ENCODE peak calls at places on chromosome 21, in nine cellular contexts. One of them, this sample, is unnamed.

GRCh38 chr21:46604975-46605758 is at the start of gene S100B:
- DNase-seq in foreskin keratinocyte: no peak
- DNase-seq in right atrium auricular region: no peak
- DNase-seq in cardiac muscle cell: peak
- DNase-seq in fibroblast of lung: peak
- DNase-seq in CD4-positive, CD25-positive, alpha-beta regulatory T cell: no peak
- DNase-seq in mammary epithelial cell: no peak
- DNase-seq in H1: no peak
- DNase-seq in naive thymus-derived CD4-positive, alpha-beta T cell: no peak
- DNase-seq in this sample: no peak

GRCh38 chr21:44741921-44742320 is 30.5 kb upstream of the TSPEAR start:
- DNase-seq in foreskin keratinocyte: no peak
- DNase-seq in right atrium auricular region: no peak
- DNase-seq in cardiac muscle cell: no peak
- DNase-seq in fibroblast of lung: no peak
- DNase-seq in CD4-positive, CD25-positive, alpha-beta regulatory T cell: no peak
- DNase-seq in mammary epithelial cell: no peak
- DNase-seq in H1: no peak
- DNase-seq in naive thymus-derived CD4-positive, alpha-beta T cell: no peak
- DNase-seq in this sample: no peak

GRCh38 chr21:28207776-28208175 is 784.9 kb downstream of the LTN1 start:
- DNase-seq in foreskin keratinocyte: no peak
- DNase-seq in right atrium auricular region: no peak
- DNase-seq in cardiac muscle cell: no peak
- DNase-seq in fibroblast of lung: peak
- DNase-seq in CD4-positive, CD25-positive, alpha-beta regulatory T cell: no peak
- DNase-seq in mammary epithelial cell: no peak
- DNase-seq in H1: no peak
- DNase-seq in naive thymus-derived CD4-positive, alpha-beta T cell: no peak
- DNase-seq in this sample: no peak

GRCh38 chr21:15894596-15894995 is 164.8 kb downstream of the USP25 start:
- DNase-seq in foreskin keratinocyte: no peak
- DNase-seq in right atrium auricular region: no peak
- DNase-seq in cardiac muscle cell: no peak
- DNase-seq in fibroblast of lung: peak
- DNase-seq in CD4-positive, CD25-positive, alpha-beta regulatory T cell: no peak
- DNase-seq in mammary epithelial cell: no peak
- DNase-seq in H1: no peak
- DNase-seq in naive thymus-derived CD4-positive, alpha-beta T cell: no peak
- DNase-seq in this sample: no peak

GRCh38 chr21:33026878-33027400 is 1.2 kb downstream of the OLIG2 start:
- DNase-seq in foreskin keratinocyte: no peak
- DNase-seq in right atrium auricular region: no peak
- DNase-seq in cardiac muscle cell: no peak
- DNase-seq in fibroblast of lung: peak
- DNase-seq in CD4-positive, CD25-positive, alpha-beta regulatory T cell: no peak
- DNase-seq in mammary epithelial cell: no peak
- DNase-seq in H1: no peak
- DNase-seq in naive thymus-derived CD4-positive, alpha-beta T cell: no peak
- DNase-seq in this sample: no peak

GRCh38 chr21:18877932-18878331 is 474.3 kb upstream of the TMPRSS15 start:
- DNase-seq in foreskin keratinocyte: no peak
- DNase-seq in right atrium auricular region: no peak
- DNase-seq in cardiac muscle cell: no peak
- DNase-seq in fibroblast of lung: no peak
- DNase-seq in CD4-positive, CD25-positive, alpha-beta regulatory T cell: no peak
- DNase-seq in mammary epithelial cell: no peak
- DNase-seq in H1: no peak
- DNase-seq in naive thymus-derived CD4-positive, alpha-beta T cell: no peak
- DNase-seq in this sample: no peak

GRCh38 chr21:45032332-45032731 is 42.0 kb upstream of the ADARB1 start:
- DNase-seq in foreskin keratinocyte: no peak
- DNase-seq in right atrium auricular region: no peak
- DNase-seq in cardiac muscle cell: no peak
- DNase-seq in fibroblast of lung: no peak
- DNase-seq in CD4-positive, CD25-positive, alpha-beta regulatory T cell: no peak
- DNase-seq in mammary epithelial cell: no peak
- DNase-seq in H1: no peak
- DNase-seq in naive thymus-derived CD4-positive, alpha-beta T cell: no peak
- DNase-seq in this sample: no peak

GRCh38 chr21:19049567-19049966 is 646.0 kb upstream of the TMPRSS15 start:
- DNase-seq in foreskin keratinocyte: no peak
- DNase-seq in right atrium auricular region: no peak
- DNase-seq in cardiac muscle cell: no peak
- DNase-seq in fibroblast of lung: no peak
- DNase-seq in CD4-positive, CD25-positive, alpha-beta regulatory T cell: no peak
- DNase-seq in mammary epithelial cell: no peak
- DNase-seq in H1: no peak
- DNase-seq in naive thymus-derived CD4-positive, alpha-beta T cell: no peak
- DNase-seq in this sample: no peak

GRCh38 chr21:46399686-46400085 is 59.0 kb upstream of the DIP2A start:
- DNase-seq in foreskin keratinocyte: no peak
- DNase-seq in right atrium auricular region: no peak
- DNase-seq in cardiac muscle cell: no peak
- DNase-seq in fibroblast of lung: no peak
- DNase-seq in CD4-positive, CD25-positive, alpha-beta regulatory T cell: no peak
- DNase-seq in mammary epithelial cell: peak
- DNase-seq in H1: no peak
- DNase-seq in naive thymus-derived CD4-positive, alpha-beta T cell: no peak
- DNase-seq in this sample: no peak

GRCh38 chr21:36156339-36156814 is 247 bp upstream of the DOP1B start:
- DNase-seq in foreskin keratinocyte: peak
- DNase-seq in right atrium auricular region: peak
- DNase-seq in cardiac muscle cell: peak
- DNase-seq in fibroblast of lung: peak
- DNase-seq in CD4-positive, CD25-positive, alpha-beta regulatory T cell: peak
- DNase-seq in mammary epithelial cell: peak
- DNase-seq in H1: peak
- DNase-seq in naive thymus-derived CD4-positive, alpha-beta T cell: peak
- DNase-seq in this sample: peak

GRCh38 chr21:36159356-36159921 is 2.8 kb downstream of the DOP1B start:
- DNase-seq in foreskin keratinocyte: no peak
- DNase-seq in right atrium auricular region: no peak
- DNase-seq in cardiac muscle cell: no peak
- DNase-seq in fibroblast of lung: no peak
- DNase-seq in CD4-positive, CD25-positive, alpha-beta regulatory T cell: no peak
- DNase-seq in mammary epithelial cell: no peak
- DNase-seq in H1: no peak
- DNase-seq in naive thymus-derived CD4-positive, alpha-beta T cell: no peak
- DNase-seq in this sample: no peak

GRCh38 chr21:36156815-36157670 is at the start of gene DOP1B:
- DNase-seq in foreskin keratinocyte: no peak
- DNase-seq in right atrium auricular region: no peak
- DNase-seq in cardiac muscle cell: no peak
- DNase-seq in fibroblast of lung: no peak
- DNase-seq in CD4-positive, CD25-positive, alpha-beta regulatory T cell: no peak
- DNase-seq in mammary epithelial cell: no peak
- DNase-seq in H1: no peak
- DNase-seq in naive thymus-derived CD4-positive, alpha-beta T cell: no peak
- DNase-seq in this sample: no peak

GRCh38 chr21:36160850-36161178 is 4.2 kb downstream of the DOP1B start:
- DNase-seq in foreskin keratinocyte: no peak
- DNase-seq in right atrium auricular region: no peak
- DNase-seq in cardiac muscle cell: no peak
- DNase-seq in fibroblast of lung: no peak
- DNase-seq in CD4-positive, CD25-positive, alpha-beta regulatory T cell: no peak
- DNase-seq in mammary epithelial cell: no peak
- DNase-seq in H1: no peak
- DNase-seq in naive thymus-derived CD4-positive, alpha-beta T cell: no peak
- DNase-seq in this sample: no peak

GRCh38 chr21:36155603-36156338 is 853 bp upstream of the DOP1B start:
- DNase-seq in foreskin keratinocyte: peak
- DNase-seq in right atrium auricular region: no peak
- DNase-seq in cardiac muscle cell: no peak
- DNase-seq in fibroblast of lung: no peak
- DNase-seq in CD4-positive, CD25-positive, alpha-beta regulatory T cell: no peak
- DNase-seq in mammary epithelial cell: peak
- DNase-seq in H1: no peak
- DNase-seq in naive thymus-derived CD4-positive, alpha-beta T cell: no peak
- DNase-seq in this sample: peak
- H3K27ac ChIP-seq in foreskin keratinocyte: peak
- H3K27ac ChIP-seq in right atrium auricular region: peak
- H3K27ac ChIP-seq in cardiac muscle cell: no peak
- H3K27ac ChIP-seq in fibroblast of lung: peak
- H3K27ac ChIP-seq in CD4-positive, CD25-positive, alpha-beta regulatory T cell: peak
- H3K27ac ChIP-seq in mammary epithelial cell: peak
- H3K27ac ChIP-seq in H1: no peak
- H3K27ac ChIP-seq in naive thymus-derived CD4-positive, alpha-beta T cell: peak
- H3K27ac ChIP-seq in this sample: peak

DNA sequence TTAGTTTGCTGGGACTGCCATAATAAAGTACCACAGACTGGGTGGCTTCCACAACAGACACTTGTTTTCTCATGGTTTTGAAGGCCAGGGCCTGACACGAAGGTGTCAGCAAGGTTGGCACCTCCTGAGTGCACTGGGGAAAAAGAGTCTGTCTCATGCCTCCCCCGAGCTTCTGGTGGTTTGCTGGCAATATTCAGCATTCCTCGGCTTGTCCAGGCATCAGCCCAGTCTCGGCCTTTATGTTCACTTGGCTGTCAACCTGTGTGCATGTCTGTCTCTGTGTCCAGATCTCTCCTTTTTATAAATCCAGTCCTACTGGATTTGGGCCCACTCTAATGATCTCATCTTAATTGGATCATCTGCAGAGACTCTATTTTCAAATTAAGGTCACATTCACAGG is 72.6 kb downstream of the DOP1B start:
- DNase-seq in foreskin keratinocyte: peak
- DNase-seq in right atrium auricular region: no peak
- DNase-seq in cardiac muscle cell: no peak
- DNase-seq in fibroblast of lung: peak
- DNase-seq in CD4-positive, CD25-positive, alpha-beta regulatory T cell: no peak
- DNase-seq in mammary epithelial cell: peak
- DNase-seq in H1: no peak
- DNase-seq in naive thymus-derived CD4-positive, alpha-beta T cell: no peak
- DNase-seq in this sample: no peak
- H3K27ac ChIP-seq in foreskin keratinocyte: no peak
- H3K27ac ChIP-seq in right atrium auricular region: no peak
- H3K27ac ChIP-seq in cardiac muscle cell: no peak
- H3K27ac ChIP-seq in fibroblast of lung: no peak
- H3K27ac ChIP-seq in CD4-positive, CD25-positive, alpha-beta regulatory T cell: no peak
- H3K27ac ChIP-seq in mammary epithelial cell: peak
- H3K27ac ChIP-seq in H1: no peak
- H3K27ac ChIP-seq in naive thymus-derived CD4-positive, alpha-beta T cell: no peak
- H3K27ac ChIP-seq in this sample: peak

DNA sequence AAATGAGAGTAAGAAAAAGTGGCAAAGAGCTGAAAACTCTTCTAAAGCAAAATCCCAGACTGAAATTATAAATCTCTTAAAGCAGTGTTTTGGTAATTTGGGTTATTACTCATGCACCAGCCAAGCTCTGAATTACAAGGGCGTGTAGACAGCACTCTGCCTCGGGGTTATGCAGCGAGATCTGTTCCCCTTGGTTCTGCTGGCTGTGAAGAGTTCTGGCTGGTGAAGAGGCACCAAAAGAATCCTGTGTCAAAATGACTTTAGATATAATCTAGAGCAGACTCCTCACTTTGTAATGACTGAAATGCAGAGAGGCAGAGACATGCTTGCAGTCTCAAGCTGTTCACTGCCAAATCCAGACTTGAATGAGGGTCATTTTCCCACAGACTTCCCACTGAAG is 461.8 kb upstream of the CXADR start:
- DNase-seq in foreskin keratinocyte: peak
- DNase-seq in right atrium auricular region: no peak
- DNase-seq in cardiac muscle cell: peak
- DNase-seq in fibroblast of lung: peak
- DNase-seq in CD4-positive, CD25-positive, alpha-beta regulatory T cell: no peak
- DNase-seq in mammary epithelial cell: peak
- DNase-seq in H1: no peak
- DNase-seq in naive thymus-derived CD4-positive, alpha-beta T cell: no peak
- DNase-seq in this sample: no peak
- H3K27ac ChIP-seq in foreskin keratinocyte: no peak
- H3K27ac ChIP-seq in right atrium auricular region: no peak
- H3K27ac ChIP-seq in cardiac muscle cell: no peak
- H3K27ac ChIP-seq in fibroblast of lung: no peak
- H3K27ac ChIP-seq in CD4-positive, CD25-positive, alpha-beta regulatory T cell: no peak
- H3K27ac ChIP-seq in mammary epithelial cell: no peak
- H3K27ac ChIP-seq in H1: no peak
- H3K27ac ChIP-seq in naive thymus-derived CD4-positive, alpha-beta T cell: no peak
- H3K27ac ChIP-seq in this sample: no peak

DNA sequence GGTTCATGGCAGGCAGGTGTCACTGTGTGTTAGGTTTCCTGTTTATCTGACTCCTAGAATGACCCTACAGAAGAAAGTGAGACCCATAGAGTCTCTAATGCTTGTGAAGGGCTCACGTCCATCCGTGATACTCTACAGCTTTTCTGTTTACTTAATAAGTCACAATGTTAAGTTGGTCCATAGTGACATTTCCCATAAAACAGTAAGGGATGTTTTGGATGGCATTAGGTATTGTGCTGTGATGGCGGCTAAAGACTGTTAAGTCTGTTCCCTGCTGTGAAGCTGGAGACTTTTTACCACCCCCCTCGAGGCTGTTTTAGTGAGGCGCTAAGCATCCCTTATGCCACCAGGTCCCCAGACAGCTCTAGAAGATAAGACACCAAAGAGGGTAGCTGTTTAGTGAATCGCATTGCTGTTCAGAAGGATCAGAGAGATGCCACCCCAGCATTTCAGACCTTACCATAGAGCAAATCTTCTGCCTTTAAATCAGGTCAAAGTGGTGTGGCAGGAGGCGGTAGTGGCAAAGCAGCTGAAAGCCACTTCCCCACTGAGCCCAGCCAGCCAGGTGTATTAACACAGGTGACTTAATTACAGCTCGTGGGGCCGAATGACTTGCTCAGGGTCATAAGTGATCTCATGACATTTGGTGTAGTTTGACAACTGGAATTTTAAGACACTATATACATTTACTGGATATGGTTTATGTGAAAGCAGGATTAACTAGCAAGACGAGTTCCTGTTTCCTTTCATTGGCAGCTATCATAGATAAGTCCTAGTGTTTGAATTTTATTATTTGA is 25.0 kb downstream of the SLC37A1 start:
- DNase-seq in foreskin keratinocyte: no peak
- DNase-seq in right atrium auricular region: no peak
- DNase-seq in cardiac muscle cell: no peak
- DNase-seq in fibroblast of lung: no peak
- DNase-seq in CD4-positive, CD25-positive, alpha-beta regulatory T cell: no peak
- DNase-seq in mammary epithelial cell: no peak
- DNase-seq in H1: no peak
- DNase-seq in naive thymus-derived CD4-positive, alpha-beta T cell: no peak
- DNase-seq in this sample: no peak
- H3K27ac ChIP-seq in foreskin keratinocyte: no peak
- H3K27ac ChIP-seq in right atrium auricular region: no peak
- H3K27ac ChIP-seq in cardiac muscle cell: no peak
- H3K27ac ChIP-seq in fibroblast of lung: no peak
- H3K27ac ChIP-seq in CD4-positive, CD25-positive, alpha-beta regulatory T cell: no peak
- H3K27ac ChIP-seq in mammary epithelial cell: no peak
- H3K27ac ChIP-seq in H1: no peak
- H3K27ac ChIP-seq in naive thymus-derived CD4-positive, alpha-beta T cell: no peak
- H3K27ac ChIP-seq in this sample: no peak

DNA sequence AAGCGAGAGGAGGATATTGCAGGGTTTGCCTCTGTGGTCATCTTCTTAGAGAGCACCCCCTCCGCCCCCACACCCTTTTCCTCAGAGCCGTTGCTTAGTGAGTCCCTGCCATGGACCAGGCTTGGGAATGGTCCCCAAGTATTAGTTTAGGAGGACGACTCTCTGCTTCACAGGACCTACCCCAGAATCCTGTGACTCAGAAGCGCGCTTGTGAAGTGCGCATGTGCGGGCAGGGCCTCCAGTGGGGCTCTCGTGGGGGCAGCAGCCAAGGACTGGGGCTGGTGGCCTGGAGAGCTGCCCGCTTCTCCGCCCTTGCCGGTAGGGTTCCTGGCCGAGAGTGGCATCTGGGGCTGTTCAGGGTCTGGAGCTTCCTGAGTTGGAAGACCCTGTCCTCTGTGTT is 37.3 kb upstream of the HMGN1 start:
- DNase-seq in foreskin keratinocyte: peak
- DNase-seq in right atrium auricular region: no peak
- DNase-seq in cardiac muscle cell: no peak
- DNase-seq in fibroblast of lung: no peak
- DNase-seq in CD4-positive, CD25-positive, alpha-beta regulatory T cell: no peak
- DNase-seq in mammary epithelial cell: no peak
- DNase-seq in H1: no peak
- DNase-seq in naive thymus-derived CD4-positive, alpha-beta T cell: no peak
- DNase-seq in this sample: no peak
- H3K27ac ChIP-seq in foreskin keratinocyte: no peak
- H3K27ac ChIP-seq in right atrium auricular region: peak
- H3K27ac ChIP-seq in cardiac muscle cell: no peak
- H3K27ac ChIP-seq in fibroblast of lung: peak
- H3K27ac ChIP-seq in CD4-positive, CD25-positive, alpha-beta regulatory T cell: no peak
- H3K27ac ChIP-seq in mammary epithelial cell: peak
- H3K27ac ChIP-seq in H1: no peak
- H3K27ac ChIP-seq in naive thymus-derived CD4-positive, alpha-beta T cell: peak
- H3K27ac ChIP-seq in this sample: no peak